ENCODE peak calls at places on chromosome 11, in nine cellular contexts. One of them, this sample, is unnamed.

GRCh38 chr11:36702330-36703054 is 104.5 kb upstream of the RAG2 start:
- DNase-seq in EH: peak; percentile 64
- DNase-seq in NCI-H1694: peak; percentile 10
- DNase-seq in Panc1: peak; percentile 53
- DNase-seq in lower leg skin: no peak
- DNase-seq in glutamatergic neuron: no peak
- DNase-seq in H7: peak; percentile 64
- DNase-seq in CD4-positive, alpha-beta T cell: no peak
- DNase-seq in retina: peak; percentile 75
- DNase-seq in this sample: peak; percentile 46

GRCh38 chr11:110100476-110101240 is 7.5 kb downstream of the ZC3H12C start:
- DNase-seq in H7: no peak
- DNase-seq in glutamatergic neuron: no peak
- DNase-seq in NCI-H1694: no peak
- DNase-seq in retina: no peak
- DNase-seq in lower leg skin: no peak
- DNase-seq in CD4-positive, alpha-beta T cell: no peak
- DNase-seq in Panc1: no peak
- DNase-seq in EH: no peak
- DNase-seq in this sample: no peak

GRCh38 chr11:68330700-68331337 is 18.4 kb downstream of the LRP5 start:
- DNase-seq in lower leg skin: no peak
- DNase-seq in H7: peak; percentile 70
- DNase-seq in Panc1: no peak
- DNase-seq in NCI-H1694: no peak
- DNase-seq in CD4-positive, alpha-beta T cell: no peak
- DNase-seq in EH: no peak
- DNase-seq in retina: no peak
- DNase-seq in glutamatergic neuron: no peak
- DNase-seq in this sample: no peak

GRCh38 chr11:31826530-31827438 is 15.7 kb upstream of the PAX6 start:
- DNase-seq in H7: peak; percentile 77
- DNase-seq in EH: no peak
- DNase-seq in CD4-positive, alpha-beta T cell: no peak
- DNase-seq in Panc1: no peak
- DNase-seq in NCI-H1694: no peak
- DNase-seq in retina: peak; percentile 95
- DNase-seq in lower leg skin: no peak
- DNase-seq in glutamatergic neuron: no peak
- DNase-seq in this sample: no peak

GRCh38 chr11:44979536-44980399 is 29.1 kb upstream of the TP53I11 start:
- DNase-seq in lower leg skin: no peak
- DNase-seq in retina: no peak
- DNase-seq in EH: no peak
- DNase-seq in CD4-positive, alpha-beta T cell: no peak
- DNase-seq in NCI-H1694: no peak
- DNase-seq in glutamatergic neuron: no peak
- DNase-seq in Panc1: peak; percentile 78
- DNase-seq in H7: no peak
- DNase-seq in this sample: no peak

GRCh38 chr11:43928721-43929120 is 13.7 kb upstream of the C11orf96 start:
- DNase-seq in retina: no peak
- DNase-seq in Panc1: no peak
- DNase-seq in lower leg skin: no peak
- DNase-seq in NCI-H1694: no peak
- DNase-seq in glutamatergic neuron: no peak
- DNase-seq in CD4-positive, alpha-beta T cell: no peak
- DNase-seq in H7: peak; percentile 33
- DNase-seq in EH: no peak
- DNase-seq in this sample: no peak

GRCh38 chr11:32266611-32267010 is 168.7 kb downstream of the WT1 start:
- DNase-seq in CD4-positive, alpha-beta T cell: no peak
- DNase-seq in NCI-H1694: no peak
- DNase-seq in EH: no peak
- DNase-seq in lower leg skin: no peak
- DNase-seq in Panc1: no peak
- DNase-seq in glutamatergic neuron: no peak
- DNase-seq in retina: no peak
- DNase-seq in H7: no peak
- DNase-seq in this sample: no peak

GRCh38 chr11:64007629-64008282 is 21.5 kb downstream of the OTUB1 start:
- DNase-seq in CD4-positive, alpha-beta T cell: no peak
- DNase-seq in retina: peak; percentile 82
- DNase-seq in lower leg skin: peak; percentile 56
- DNase-seq in Panc1: no peak
- DNase-seq in glutamatergic neuron: peak; percentile 86
- DNase-seq in EH: peak; percentile 57
- DNase-seq in H7: peak; percentile 92
- DNase-seq in NCI-H1694: no peak
- DNase-seq in this sample: no peak

GRCh38 chr11:113475160-113475761 is at the start of gene DRD2:
- DNase-seq in lower leg skin: no peak
- DNase-seq in NCI-H1694: no peak
- DNase-seq in Panc1: no peak
- DNase-seq in EH: no peak
- DNase-seq in H7: peak; percentile 93
- DNase-seq in CD4-positive, alpha-beta T cell: no peak
- DNase-seq in retina: peak; percentile 44
- DNase-seq in glutamatergic neuron: peak; percentile 79
- DNase-seq in this sample: no peak

GRCh38 chr11:12019337-12019736 is 10.9 kb upstream of the DKK3 start:
- DNase-seq in NCI-H1694: no peak
- DNase-seq in retina: peak; percentile 78
- DNase-seq in CD4-positive, alpha-beta T cell: no peak
- DNase-seq in glutamatergic neuron: no peak
- DNase-seq in lower leg skin: no peak
- DNase-seq in Panc1: no peak
- DNase-seq in H7: no peak
- DNase-seq in EH: peak; percentile 36
- DNase-seq in this sample: no peak

GRCh38 chr11:19351426-19351825 is 110.7 kb upstream of the E2F8 start:
- DNase-seq in EH: no peak
- DNase-seq in lower leg skin: no peak
- DNase-seq in retina: no peak
- DNase-seq in Panc1: no peak
- DNase-seq in NCI-H1694: no peak
- DNase-seq in glutamatergic neuron: no peak
- DNase-seq in CD4-positive, alpha-beta T cell: no peak
- DNase-seq in H7: no peak
- DNase-seq in this sample: no peak

GRCh38 chr11:33610903-33611302 is 89.7 kb downstream of the C11orf91 start:
- DNase-seq in Panc1: no peak
- DNase-seq in glutamatergic neuron: no peak
- DNase-seq in lower leg skin: no peak
- DNase-seq in retina: no peak
- DNase-seq in H7: no peak
- DNase-seq in EH: no peak
- DNase-seq in CD4-positive, alpha-beta T cell: no peak
- DNase-seq in NCI-H1694: no peak
- DNase-seq in this sample: no peak

GRCh38 chr11:67369801-67370284 is 3.6 kb downstream of the CLCF1 start:
- DNase-seq in retina: no peak
- DNase-seq in glutamatergic neuron: no peak
- DNase-seq in lower leg skin: no peak
- DNase-seq in NCI-H1694: no peak
- DNase-seq in H7: peak; percentile 48
- DNase-seq in CD4-positive, alpha-beta T cell: no peak
- DNase-seq in Panc1: no peak
- DNase-seq in EH: peak; percentile 66
- DNase-seq in this sample: no peak

GRCh38 chr11:67636962-67637361 is 2.6 kb downstream of the TBX10 start:
- DNase-seq in EH: no peak
- DNase-seq in glutamatergic neuron: no peak
- DNase-seq in NCI-H1694: no peak
- DNase-seq in lower leg skin: no peak
- DNase-seq in Panc1: no peak
- DNase-seq in retina: no peak
- DNase-seq in CD4-positive, alpha-beta T cell: no peak
- DNase-seq in H7: no peak
- DNase-seq in this sample: no peak

GRCh38 chr11:112320668-112321067 is 60.0 kb upstream of the PLET1 start:
- DNase-seq in H7: no peak
- DNase-seq in lower leg skin: peak; percentile 33
- DNase-seq in glutamatergic neuron: no peak
- DNase-seq in Panc1: no peak
- DNase-seq in CD4-positive, alpha-beta T cell: no peak
- DNase-seq in NCI-H1694: no peak
- DNase-seq in EH: peak; percentile 92
- DNase-seq in retina: no peak
- DNase-seq in this sample: no peak

GRCh38 chr11:27663294-27663693 is 37.0 kb downstream of the BDNF start:
- DNase-seq in CD4-positive, alpha-beta T cell: no peak
- DNase-seq in Panc1: no peak
- DNase-seq in NCI-H1694: no peak
- DNase-seq in EH: no peak
- DNase-seq in retina: no peak
- DNase-seq in glutamatergic neuron: no peak
- DNase-seq in H7: no peak
- DNase-seq in lower leg skin: no peak
- DNase-seq in this sample: no peak

GRCh38 chr11:72263363-72263762 is 19.4 kb upstream of the PHOX2A start:
- DNase-seq in glutamatergic neuron: no peak
- DNase-seq in NCI-H1694: no peak
- DNase-seq in CD4-positive, alpha-beta T cell: no peak
- DNase-seq in retina: no peak
- DNase-seq in Panc1: no peak
- DNase-seq in EH: peak; percentile 71
- DNase-seq in lower leg skin: no peak
- DNase-seq in H7: no peak
- DNase-seq in this sample: no peak

GRCh38 chr11:61828629-61829407 is 718 bp downstream of the FADS2 start:
- DNase-seq in lower leg skin: no peak
- DNase-seq in CD4-positive, alpha-beta T cell: peak; percentile 8
- DNase-seq in EH: peak; percentile 35
- DNase-seq in retina: peak; percentile 85
- DNase-seq in Panc1: no peak
- DNase-seq in NCI-H1694: no peak
- DNase-seq in glutamatergic neuron: peak; percentile 70
- DNase-seq in H7: peak; percentile 89
- DNase-seq in this sample: no peak

GRCh38 chr11:73481626-73482025 is 105.4 kb downstream of the RELT start:
- DNase-seq in H7: no peak
- DNase-seq in lower leg skin: no peak
- DNase-seq in CD4-positive, alpha-beta T cell: no peak
- DNase-seq in glutamatergic neuron: no peak
- DNase-seq in retina: no peak
- DNase-seq in EH: no peak
- DNase-seq in Panc1: no peak
- DNase-seq in NCI-H1694: no peak
- DNase-seq in this sample: no peak

GRCh38 chr11:34823197-34823596 is 93.0 kb downstream of the APIP start:
- DNase-seq in H7: no peak
- DNase-seq in CD4-positive, alpha-beta T cell: no peak
- DNase-seq in NCI-H1694: no peak
- DNase-seq in retina: no peak
- DNase-seq in glutamatergic neuron: no peak
- DNase-seq in EH: no peak
- DNase-seq in Panc1: no peak
- DNase-seq in lower leg skin: no peak
- DNase-seq in this sample: no peak

GRCh38 chr11:66133216-66133775 is 63.2 kb downstream of the PACS1 start:
- DNase-seq in NCI-H1694: peak; percentile 70
- DNase-seq in Panc1: no peak
- DNase-seq in glutamatergic neuron: no peak
- DNase-seq in H7: no peak
- DNase-seq in retina: no peak
- DNase-seq in EH: no peak
- DNase-seq in CD4-positive, alpha-beta T cell: no peak
- DNase-seq in lower leg skin: no peak
- DNase-seq in this sample: no peak

GRCh38 chr11:47099213-47099917 is 77.3 kb downstream of the ARFGAP2 start:
- DNase-seq in lower leg skin: no peak
- DNase-seq in H7: no peak
- DNase-seq in EH: peak; percentile 33
- DNase-seq in NCI-H1694: no peak
- DNase-seq in glutamatergic neuron: no peak
- DNase-seq in CD4-positive, alpha-beta T cell: no peak
- DNase-seq in Panc1: no peak
- DNase-seq in retina: no peak
- DNase-seq in this sample: no peak

GRCh38 chr11:64207247-64208085 is 945 bp downstream of the FERMT3 start:
- DNase-seq in lower leg skin: peak; percentile 58
- DNase-seq in NCI-H1694: no peak
- DNase-seq in H7: peak; percentile 52
- DNase-seq in CD4-positive, alpha-beta T cell: peak; percentile 70
- DNase-seq in glutamatergic neuron: no peak
- DNase-seq in EH: peak; percentile 87
- DNase-seq in retina: no peak
- DNase-seq in Panc1: no peak
- DNase-seq in this sample: no peak

GRCh38 chr11:69296890-69297224 is 2.9 kb downstream of the MYEOV start:
- DNase-seq in NCI-H1694: no peak
- DNase-seq in H7: no peak
- DNase-seq in glutamatergic neuron: no peak
- DNase-seq in EH: no peak
- DNase-seq in lower leg skin: no peak
- DNase-seq in CD4-positive, alpha-beta T cell: peak; percentile 26
- DNase-seq in Panc1: no peak
- DNase-seq in retina: no peak
- DNase-seq in this sample: no peak

GRCh38 chr11:69644962-69645675 is 4.2 kb downstream of the CCND1 start:
- DNase-seq in lower leg skin: no peak
- DNase-seq in retina: no peak
- DNase-seq in Panc1: no peak
- DNase-seq in NCI-H1694: no peak
- DNase-seq in H7: no peak
- DNase-seq in CD4-positive, alpha-beta T cell: no peak
- DNase-seq in glutamatergic neuron: no peak
- DNase-seq in EH: no peak
- DNase-seq in this sample: no peak